ENCODE peak calls at places on chromosome 15, in four cellular contexts. O, V, S and A are unnamed samples.

GRCh38 chr15:100772478-100773378 is 106.9 kb upstream of the ALDH1A3 start:
- DNase-seq in O (no peak), V (no peak), S (no peak), A (no peak)

GRCh38 chr15:74036271-74037170 is 42.0 kb downstream of the PML start:
- DNase-seq in O (no peak), V (no peak), S (peak), A (no peak)

GRCh38 chr15:60179786-60180391 is 175.8 kb downstream of the FOXB1 start:
- DNase-seq in O (no peak), V (no peak), S (no peak), A (no peak)

GRCh38 chr15:74631935-74632560 is 16.4 kb downstream of the CLK3 start:
- DNase-seq in O (no peak), V (no peak), S (no peak), A (no peak)

GRCh38 chr15:89399390-89400120 is 64.9 kb upstream of the POLG start:
- DNase-seq in O (no peak), V (no peak), S (no peak), A (no peak)

GRCh38 chr15:96428742-96429141 is 98.2 kb downstream of the NR2F2 start:
- DNase-seq in O (no peak), V (no peak), S (no peak), A (peak)

GRCh38 chr15:85125056-85125661 is 143.5 kb downstream of the PDE8A start:
- DNase-seq in O (no peak), V (no peak), S (no peak), A (no peak)

GRCh38 chr15:101014276-101014675 is 95.1 kb downstream of the LRRK1 start:
- DNase-seq in O (peak), V (no peak), S (no peak), A (peak)

GRCh38 chr15:88497109-88497761 is 29.7 kb downstream of the MRPS11 start:
- DNase-seq in O (no peak), V (no peak), S (no peak), A (no peak)

DNA sequence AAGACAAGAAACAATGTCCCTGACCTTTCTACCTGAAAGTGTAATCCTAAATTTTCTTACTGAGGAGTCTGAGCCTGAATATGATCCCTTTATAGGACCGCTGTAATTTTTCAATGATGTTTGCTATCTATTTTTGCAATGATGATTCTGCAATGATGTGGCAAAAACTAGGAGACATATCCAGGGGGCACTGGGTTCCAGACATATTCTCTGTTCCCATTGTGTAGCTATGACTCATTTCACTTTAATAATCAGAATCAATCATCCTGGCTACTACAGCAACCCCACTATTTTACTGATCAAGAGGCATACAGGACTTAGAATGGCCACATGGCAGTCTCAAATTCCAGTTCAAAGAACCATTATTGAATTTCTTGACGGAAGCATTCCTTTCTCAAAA is 85.9 kb downstream of the AQR start:
- DNase-seq in O (no peak), V (no peak), S (no peak), A (no peak)
- TF ChIP-seq CTCF in O (no peak), V (no peak), S (no peak), A (no peak)

GRCh38 chr15:56919708-56920637 is 1.5 kb downstream of the TCF12 start:
- DNase-seq in O (no peak), V (no peak), S (peak), A (peak)

GRCh38 chr15:56917652-56918045 is 795 bp upstream of the TCF12 start:
- DNase-seq in O (no peak), V (no peak), S (no peak), A (no peak)

GRCh38 chr15:56916825-56917477 is 1.5 kb upstream of the TCF12 start:
- DNase-seq in O (no peak), V (no peak), S (no peak), A (no peak)

GRCh38 chr15:56918046-56918906 is at the start of gene TCF12:
- DNase-seq in O (no peak), V (peak), S (peak), A (peak)

GRCh38 chr15:56918907-56919707 is 663 bp downstream of the TCF12 start:
- DNase-seq in O (no peak), V (no peak), S (peak), A (peak)
- TF ChIP-seq POLR2A in O (no peak), V (no peak), S (no peak), A (no peak)

GRCh38 chr15:94080416-94080815 is 150.9 kb upstream of the MCTP2 start:
- DNase-seq in O (no peak), V (no peak), S (no peak), A (peak)

GRCh38 chr15:94086360-94086759 is 145.0 kb upstream of the MCTP2 start:
- DNase-seq in O (no peak), V (no peak), S (no peak), A (no peak)

GRCh38 chr15:94080989-94081605 is 150.3 kb upstream of the MCTP2 start:
- DNase-seq in O (no peak), V (no peak), S (no peak), A (no peak)

GRCh38 chr15:94081829-94082228 is 149.5 kb upstream of the MCTP2 start:
- DNase-seq in O (no peak), V (no peak), S (no peak), A (no peak)

GRCh38 chr15:94083467-94083991 is 147.8 kb upstream of the MCTP2 start:
- DNase-seq in O (no peak), V (no peak), S (peak), A (no peak)
- TF ChIP-seq CTCF in O (no peak), V (no peak), S (no peak), A (no peak)

GRCh38 chr15:40042791-40043320 is 3.9 kb upstream of the SRP14 start:
- DNase-seq in O (no peak), V (no peak), S (peak), A (no peak)

GRCh38 chr15:40040770-40041169 is 1.8 kb upstream of the SRP14 start:
- DNase-seq in O (no peak), V (no peak), S (peak), A (no peak)

GRCh38 chr15:40040293-40040635 is 1.3 kb upstream of the SRP14 start:
- DNase-seq in O (no peak), V (no peak), S (peak), A (no peak)

GRCh38 chr15:40038267-40038653 is 721 bp downstream of the SRP14 start:
- DNase-seq in O (no peak), V (no peak), S (no peak), A (no peak)

DNA sequence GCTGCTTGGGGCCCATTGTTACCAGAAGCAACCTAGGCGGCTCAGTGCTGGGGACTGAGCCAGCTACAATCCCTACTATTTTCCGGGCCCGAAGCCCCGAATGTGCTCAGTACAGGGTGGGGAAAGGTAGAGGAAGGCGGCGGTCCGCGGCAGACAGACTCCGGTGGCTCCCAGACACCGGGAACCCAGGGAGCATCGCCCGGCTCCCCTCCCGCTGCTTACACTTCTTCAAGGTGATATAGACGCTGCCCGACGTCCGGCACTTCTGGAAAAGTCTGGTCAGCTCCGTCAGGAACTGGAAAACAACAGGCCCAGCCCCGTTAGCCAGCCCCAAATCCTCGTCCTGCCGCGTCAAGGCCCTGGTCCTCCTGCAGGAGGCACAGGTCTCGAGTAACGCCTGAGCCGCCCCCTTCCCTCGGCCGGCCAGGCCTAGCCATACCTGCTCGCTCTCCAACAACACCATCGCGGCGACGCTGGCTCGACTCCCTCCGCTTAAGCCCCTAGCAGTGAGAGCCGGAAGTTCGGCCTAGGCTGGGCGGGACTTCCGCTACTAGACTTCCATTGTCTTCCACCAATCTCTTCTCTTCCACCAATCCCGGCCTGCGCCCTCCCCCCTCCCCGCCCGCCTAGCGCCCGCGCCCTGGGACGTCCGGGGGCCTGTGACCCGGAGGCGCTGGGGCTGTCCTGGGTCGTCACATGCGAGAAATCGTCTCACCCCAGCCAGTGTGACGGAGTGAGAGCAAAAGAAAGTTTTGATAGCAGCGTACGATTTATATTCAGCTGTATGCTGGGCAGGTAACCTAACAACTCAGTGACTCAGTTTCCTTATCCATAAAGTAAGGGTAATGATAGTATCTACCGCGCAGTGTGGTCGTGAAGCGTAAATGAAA is at the start of gene SRP14:
- DNase-seq in O (no peak), V (peak), S (peak), A (peak)
- TF ChIP-seq POLR2A in O (peak), V (no peak), S (peak), A (no peak)

GRCh38 chr15:35928847-35929246 is 382.9 kb upstream of the DPH6 start:
- DNase-seq in O (no peak), V (no peak), S (no peak), A (no peak)
- TF ChIP-seq CTCF in O (no peak), V (no peak), S (no peak), A (no peak)

DNA sequence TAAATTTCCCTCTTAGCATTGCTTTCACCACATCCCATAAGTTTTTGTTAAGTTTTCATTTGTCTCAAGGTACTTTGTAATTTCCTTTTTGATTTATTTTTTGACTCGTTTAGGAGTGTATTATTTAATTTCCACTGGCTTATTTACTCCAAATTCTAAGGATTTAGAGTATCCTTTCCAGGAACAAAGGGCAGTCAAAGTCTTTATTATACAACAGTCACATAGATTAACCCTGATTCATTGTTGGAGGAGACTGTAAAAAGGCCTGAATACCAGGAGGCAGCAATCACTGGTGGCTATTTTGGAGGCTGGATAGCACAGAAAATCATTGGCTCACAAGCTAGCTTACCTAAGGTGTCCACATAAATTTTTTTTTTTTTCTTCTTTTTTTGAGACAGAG is 39.9 kb downstream of the OIP5 start:
- DNase-seq in O (no peak), V (no peak), S (no peak), A (no peak)
- TF ChIP-seq POLR2A in O (no peak), V (no peak), S (no peak), A (no peak)

GRCh38 chr15:65194826-65195541 is 9.8 kb upstream of the CLPX start:
- DNase-seq in O (peak), V (no peak), S (peak), A (peak)
- TF ChIP-seq CTCF in O (no peak), V (no peak), S (no peak), A (no peak)

GRCh38 chr15:70447511-70447910 is 315.8 kb downstream of the UACA start:
- DNase-seq in O (no peak), V (no peak), S (no peak), A (no peak)

GRCh38 chr15:70449311-70450141 is 313.8 kb downstream of the UACA start:
- DNase-seq in O (no peak), V (no peak), S (no peak), A (no peak)

GRCh38 chr15:70450142-70450443 is 313.3 kb downstream of the UACA start:
- DNase-seq in O (no peak), V (no peak), S (no peak), A (no peak)

GRCh38 chr15:70447081-70447480 is 316.3 kb downstream of the UACA start:
- DNase-seq in O (no peak), V (no peak), S (no peak), A (no peak)

GRCh38 chr15:70447927-70448698 is 315.2 kb downstream of the UACA start:
- DNase-seq in O (no peak), V (no peak), S (no peak), A (no peak)
- TF ChIP-seq POLR2A in O (no peak), V (no peak), S (no peak), A (no peak)

GRCh38 chr15:65927545-65927944 is 58.3 kb downstream of the RAB11A start:
- DNase-seq in O (no peak), V (no peak), S (no peak), A (no peak)
- TF ChIP-seq CTCF in O (no peak), V (no peak), S (no peak), A (no peak)